ENCODE peak calls at places on chromosomes 12 and 14, in ten cellular contexts. L is tibial artery, O is RPMI7951, J is left ventricle myocardium inferior, W is ecto neural progenitor cell, G is NCI-H1105, U is non-pigmented ciliary epithelial cell, V is H9, H is AG20443, Y is GM04504. X is an unnamed sample.

GRCh38 chr14:62431496-62431895 is 613.8 kb downstream of the KCNH5 start:
- DNase-seq in W (no peak), O (no peak), U (no peak), V (no peak), J (no peak), L (no peak), H (no peak), G (no peak), Y (no peak), X (no peak)

GRCh38 chr12:39464976-39465375 is 22.1 kb upstream of the KIF21A start:
- DNase-seq in H (no peak), W (no peak), O (no peak), G (no peak), J (no peak), U (no peak), Y (no peak), V (no peak), L (no peak), X (no peak)

GRCh38 chr14:105477659-105478623 is 3.3 kb downstream of the CRIP2 start:
- DNase-seq in W (no peak), V (no peak), L (peak), U (no peak), G (peak), Y (no peak), O (no peak), H (no peak), J (peak), X (no peak)

GRCh38 chr12:91417649-91418048 is 235.0 kb upstream of the DCN start:
- DNase-seq in G (no peak), O (no peak), Y (no peak), J (no peak), U (no peak), V (no peak), W (no peak), L (no peak), H (no peak), X (no peak)

GRCh38 chr14:55845963-55846851 is 266.2 kb downstream of the KTN1 start:
- DNase-seq in V (no peak), G (no peak), J (no peak), W (no peak), L (no peak), U (no peak), O (no peak), H (no peak), Y (no peak), X (no peak)

GRCh38 chr14:104870368-104871144 is 5.5 kb downstream of the CEP170B start:
- DNase-seq in W (no peak), G (no peak), L (peak), H (no peak), O (no peak), V (peak), Y (no peak), J (peak), U (no peak), X (peak)

GRCh38 chr12:79911889-79912656 is 22.8 kb downstream of the PPP1R12A start:
- DNase-seq in L (no peak), Y (no peak), V (no peak), G (no peak), J (no peak), W (no peak), O (peak), H (no peak), U (no peak), X (no peak)

GRCh38 chr12:48979602-48980388 is 1.7 kb downstream of the WNT1 start:
- DNase-seq in V (peak), O (no peak), Y (no peak), W (peak), L (no peak), U (no peak), H (no peak), J (no peak), G (no peak), X (no peak)

GRCh38 chr14:99273025-99273723 is 1.2 kb upstream of the BCL11B start:
- DNase-seq in H (no peak), Y (no peak), G (peak), V (peak), J (no peak), O (peak), L (no peak), U (no peak), W (peak), X (no peak)

GRCh38 chr12:123160801-123161487 is 10.1 kb upstream of the PITPNM2 start:
- DNase-seq in O (no peak), J (no peak), V (no peak), U (no peak), G (no peak), L (no peak), H (no peak), W (no peak), Y (no peak), X (no peak)

GRCh38 chr14:32129124-32129523 is 52.0 kb downstream of the ARHGAP5 start:
- DNase-seq in J (no peak), L (no peak), W (no peak), Y (peak), U (no peak), V (no peak), H (peak), O (peak), G (no peak), X (no peak)

GRCh38 chr14:93709249-93709648 is 79.0 kb downstream of the PRIMA1 start:
- DNase-seq in J (no peak), G (no peak), W (peak), O (no peak), L (no peak), H (no peak), U (no peak), V (no peak), Y (no peak), X (no peak)

GRCh38 chr12:117038023-117038680 is 61.1 kb downstream of the TESC start:
- DNase-seq in H (no peak), V (no peak), O (no peak), W (no peak), U (no peak), J (no peak), L (no peak), G (no peak), Y (no peak), X (no peak)

GRCh38 chr12:73361156-73361866 is 1089.1 kb downstream of the TRHDE start:
- DNase-seq in W (no peak), L (no peak), U (no peak), G (no peak), H (no peak), J (no peak), Y (no peak), O (no peak), V (no peak), X (no peak)

GRCh38 chr12:15719230-15719629 is 70.0 kb downstream of the EPS8 start:
- DNase-seq in W (no peak), L (no peak), O (no peak), U (no peak), G (no peak), J (no peak), Y (no peak), H (no peak), V (no peak), X (no peak)

GRCh38 chr12:104749555-104749954 is 208.5 kb downstream of the SLC41A2 start:
- DNase-seq in U (no peak), L (no peak), W (peak), G (no peak), H (no peak), V (peak), O (no peak), J (no peak), Y (no peak), X (no peak)

GRCh38 chr14:101049511-101049910 is 146.0 kb upstream of the RTL1 start:
- DNase-seq in W (no peak), U (no peak), V (no peak), O (no peak), L (no peak), J (no peak), H (no peak), G (no peak), Y (no peak), X (no peak)

GRCh38 chr12:58657175-58657574 is 263.1 kb downstream of the LRIG3 start:
- DNase-seq in U (no peak), H (no peak), W (no peak), L (no peak), O (no peak), V (no peak), Y (no peak), J (no peak), G (no peak), X (no peak)

GRCh38 chr12:68455676-68456345 is 123.6 kb upstream of the MDM1 start:
- DNase-seq in J (no peak), U (no peak), V (no peak), L (no peak), Y (no peak), H (no peak), O (no peak), G (no peak), W (no peak), X (no peak)

GRCh38 chr12:53073881-53074280 is 5.3 kb downstream of the SPRYD3 start:
- DNase-seq in O (no peak), Y (no peak), W (no peak), L (peak), H (no peak), J (no peak), G (no peak), V (no peak), U (no peak), X (no peak)

GRCh38 chr14:103118663-103119404 is 4.4 kb upstream of the TNFAIP2 start:
- DNase-seq in L (peak), V (no peak), U (no peak), G (no peak), Y (no peak), O (no peak), J (peak), W (no peak), H (no peak), X (no peak)

GRCh38 chr12:116162071-116162470 is 115.4 kb downstream of the MED13L start:
- DNase-seq in H (no peak), O (no peak), U (no peak), G (no peak), J (no peak), V (no peak), L (no peak), Y (no peak), W (no peak), X (no peak)

GRCh38 chr14:21077672-21078071 is 7.6 kb downstream of the ARHGEF40 start:
- DNase-seq in L (no peak), O (no peak), U (no peak), J (no peak), H (no peak), V (no peak), Y (no peak), W (no peak), G (no peak), X (no peak)

GRCh38 chr14:99231181-99231849 is 40.7 kb downstream of the BCL11B start:
- DNase-seq in U (no peak), O (no peak), L (peak), J (no peak), V (no peak), G (no peak), W (peak), Y (no peak), H (no peak), X (no peak)

GRCh38 chr12:51428256-51428655 is 3.6 kb downstream of the SLC4A8 start:
- DNase-seq in U (no peak), G (no peak), O (no peak), W (no peak), J (no peak), H (no peak), Y (no peak), L (no peak), V (no peak), X (no peak)

GRCh38 chr12:57864382-57864781 is 17.9 kb upstream of the CTDSP2 start:
- DNase-seq in U (no peak), L (no peak), H (peak), J (no peak), W (no peak), G (no peak), O (peak), Y (no peak), V (peak), X (no peak)

GRCh38 chr12:34625116-34625515 is 602.8 kb downstream of the ALG10 start:
- DNase-seq in Y (no peak), H (peak), U (no peak), L (no peak), G (peak), J (no peak), W (no peak), O (peak), V (no peak), X (no peak)

GRCh38 chr12:20214286-20214685 is 154.1 kb upstream of the PDE3A start:
- DNase-seq in J (no peak), Y (no peak), G (no peak), V (no peak), H (no peak), O (no peak), W (no peak), U (no peak), L (no peak), X (no peak)

GRCh38 chr14:66974397-66975025 is 214.7 kb upstream of the GARIN2 start:
- DNase-seq in H (no peak), J (no peak), O (peak), G (no peak), U (peak), Y (no peak), V (no peak), L (no peak), W (no peak), X (no peak)

GRCh38 chr14:31788340-31788739 is 227.1 kb downstream of the NUBPL start:
- DNase-seq in L (no peak), G (no peak), V (no peak), U (no peak), J (no peak), Y (no peak), O (no peak), H (no peak), W (no peak), X (no peak)

GRCh38 chr12:21675096-21675495 is 17.5 kb upstream of the LDHB start:
- DNase-seq in Y (no peak), J (no peak), L (no peak), V (no peak), U (no peak), G (no peak), H (no peak), O (no peak), W (no peak), X (no peak)

GRCh38 chr14:92928961-92929688 is 6.2 kb downstream of the CHGA start:
- DNase-seq in U (no peak), W (no peak), G (no peak), J (no peak), L (no peak), Y (no peak), V (no peak), H (no peak), O (no peak), X (no peak)

GRCh38 chr12:126588586-126589249 is 1523.5 kb downstream of the AACS start:
- DNase-seq in J (no peak), L (no peak), V (no peak), Y (no peak), H (no peak), U (no peak), W (no peak), G (no peak), O (peak), X (no peak)

GRCh38 chr14:74302160-74302628 is 540 bp downstream of the ABCD4 start:
- DNase-seq in H (peak), O (peak), W (no peak), G (no peak), J (no peak), L (no peak), U (no peak), V (no peak), Y (peak), X (no peak)

GRCh38 chr12:81722004-81722403 is 37.1 kb downstream of the PPFIA2 start:
- DNase-seq in L (no peak), Y (no peak), O (no peak), J (no peak), V (no peak), W (no peak), U (peak), H (no peak), G (no peak), X (no peak)

GRCh38 chr12:12098689-12099010 is 27.9 kb downstream of the BCL2L14 start:
- DNase-seq in O (no peak), H (no peak), L (no peak), V (no peak), Y (no peak), G (no peak), W (no peak), U (no peak), J (no peak), X (no peak)

GRCh38 chr12:81639196-81639595 is 120.0 kb downstream of the PPFIA2 start:
- DNase-seq in H (no peak), V (no peak), G (no peak), J (no peak), O (no peak), Y (no peak), L (no peak), W (no peak), U (peak), X (no peak)

GRCh38 chr12:76002598-76003262 is 28.8 kb downstream of the PHLDA1 start:
- DNase-seq in Y (no peak), W (no peak), V (no peak), J (no peak), H (no peak), U (no peak), G (no peak), L (no peak), O (peak), X (no peak)

X was measured in H1.